ENCODE peak calls at places on chromosomes 16 and 17, in ten cellular contexts. J is heart right ventricle; P is NCI-H1105; Z is iPS DF 6.9; F is body of pancreas; K is HS-5; W is activated naive CD4-positive, alpha-beta T cell; A is stimulated activated CD4-positive, alpha-beta T cell treated with anti-CD3 and anti-CD28 coated beads, Interleukin-1b, Interleukin-23, amount 100 ng/mL, for 1 hour; E is kidney glomerular epithelial cell; Y is hepatocyte. X is an unnamed sample.

GRCh38 chr17:12421646-12422306 is 243.9 kb upstream of the MYOCD start:
- DNase-seq in J (no peak), P (no peak), Z (no peak), F (no peak), K (no peak), W (no peak), A (no peak), E (no peak), Y (no peak), X (no peak)

GRCh38 chr16:1152651-1153259 is at the start of gene CACNA1H:
- DNase-seq in J (peak; percentile 51), P (no peak), Z (no peak), F (no peak), K (no peak), W (no peak), A (peak; percentile 8), E (no peak), Y (peak; percentile 77), X (peak; percentile 49)

GRCh38 chr17:50056217-50056960 is 479 bp downstream of the ITGA3 start:
- DNase-seq in J (peak; percentile 59), P (peak; percentile 65), Z (no peak), F (peak; percentile 84), K (no peak), W (peak; percentile 14), A (no peak), E (peak; percentile 73), Y (peak; percentile 87), X (peak; percentile 75)

GRCh38 chr17:78697122-78697845 is 84.8 kb downstream of the CYTH1 start:
- DNase-seq in J (no peak), P (no peak), Z (no peak), F (no peak), K (no peak), W (no peak), A (no peak), E (no peak), Y (no peak), X (no peak)

GRCh38 chr16:85903576-85903975 is 4.6 kb downstream of the IRF8 start:
- DNase-seq in J (no peak), P (no peak), Z (no peak), F (no peak), K (no peak), W (no peak), A (no peak), E (no peak), Y (no peak), X (no peak)

GRCh38 chr17:8709006-8709405 is 35.6 kb downstream of the CCDC42 start:
- DNase-seq in J (no peak), P (no peak), Z (no peak), F (no peak), K (no peak), W (no peak), A (no peak), E (no peak), Y (no peak), X (no peak)

GRCh38 chr17:78248051-78248914 is 16.9 kb downstream of the TMEM235 start:
- DNase-seq in J (no peak), P (no peak), Z (no peak), F (no peak), K (no peak), W (no peak), A (no peak), E (no peak), Y (no peak), X (no peak)

GRCh38 chr17:82668631-82669099 is 20.4 kb upstream of the WDR45B start:
- DNase-seq in J (peak; percentile 72), P (no peak), Z (peak; percentile 58), F (peak; percentile 77), K (no peak), W (no peak), A (no peak), E (no peak), Y (peak; percentile 81), X (peak; percentile 82)

GRCh38 chr16:17836868-17837602 is 366.3 kb upstream of the XYLT1 start:
- DNase-seq in J (no peak), P (no peak), Z (peak; percentile 68), F (no peak), K (peak; percentile 78), W (no peak), A (no peak), E (no peak), Y (peak; percentile 37), X (no peak)

GRCh38 chr16:81545470-81546175 is 101.0 kb downstream of the CMIP start:
- DNase-seq in J (no peak), P (no peak), Z (no peak), F (no peak), K (no peak), W (no peak), A (no peak), E (no peak), Y (no peak), X (no peak)

GRCh38 chr17:65190467-65191095 is 53.4 kb downstream of the RGS9 start:
- DNase-seq in J (no peak), P (no peak), Z (no peak), F (no peak), K (no peak), W (no peak), A (no peak), E (peak; percentile 10), Y (no peak), X (no peak)

GRCh38 chr16:81798311-81799137 is 19.4 kb downstream of the PLCG2 start:
- DNase-seq in J (no peak), P (no peak), Z (no peak), F (no peak), K (no peak), W (no peak), A (no peak), E (no peak), Y (no peak), X (no peak)

GRCh38 chr16:67474551-67474950 is 6.4 kb downstream of the ATP6V0D1 start:
- DNase-seq in J (no peak), P (no peak), Z (no peak), F (no peak), K (no peak), W (no peak), A (no peak), E (no peak), Y (no peak), X (no peak)

GRCh38 chr17:6366144-6366755 is 68.7 kb downstream of the AIPL1 start:
- DNase-seq in J (no peak), P (no peak), Z (no peak), F (peak; percentile 27), K (peak; percentile 70), W (no peak), A (no peak), E (peak; percentile 45), Y (peak; percentile 18), X (no peak)

GRCh38 chr17:34308376-34308775 is 10.9 kb upstream of the CCL8 start:
- DNase-seq in J (no peak), P (no peak), Z (no peak), F (no peak), K (no peak), W (no peak), A (no peak), E (no peak), Y (no peak), X (no peak)

GRCh38 chr16:1788095-1788707 is 5.3 kb downstream of the IGFALS start:
- DNase-seq in J (peak; percentile 14), P (no peak), Z (no peak), F (no peak), K (no peak), W (no peak), A (no peak), E (no peak), Y (no peak), X (peak; percentile 31)

GRCh38 chr17:38587956-38588771 is 17.6 kb downstream of the SRCIN1 start:
- DNase-seq in J (no peak), P (no peak), Z (no peak), F (no peak), K (no peak), W (no peak), A (no peak), E (no peak), Y (no peak), X (no peak)

GRCh38 chr17:49223168-49223516 is 7.4 kb downstream of the PHOSPHO1 start:
- DNase-seq in J (no peak), P (no peak), Z (no peak), F (no peak), K (no peak), W (no peak), A (no peak), E (no peak), Y (no peak), X (no peak)

GRCh38 chr16:85638695-85639409 is 25.7 kb downstream of the GSE1 start:
- DNase-seq in J (no peak), P (no peak), Z (no peak), F (peak; percentile 70), K (no peak), W (no peak), A (no peak), E (no peak), Y (no peak), X (no peak)

GRCh38 chr16:5015351-5015750 is 18.4 kb downstream of the NAGPA start:
- DNase-seq in J (no peak), P (no peak), Z (no peak), F (no peak), K (no peak), W (no peak), A (no peak), E (no peak), Y (no peak), X (no peak)

GRCh38 chr16:13391337-13391736 is 489.9 kb downstream of the SHISA9 start:
- DNase-seq in J (no peak), P (no peak), Z (no peak), F (no peak), K (no peak), W (no peak), A (no peak), E (no peak), Y (no peak), X (no peak)

GRCh38 chr16:73956592-73957495 is 339.8 kb upstream of the PSMD7 start:
- DNase-seq in J (peak; percentile 21), P (peak; percentile 1), Z (peak; percentile 20), F (peak; percentile 75), K (peak; percentile 30), W (no peak), A (no peak), E (peak; percentile 61), Y (peak; percentile 85), X (peak; percentile 62)

GRCh38 chr16:9280067-9280466 is 188.6 kb downstream of the HAPSTR1 start:
- DNase-seq in J (no peak), P (no peak), Z (no peak), F (no peak), K (no peak), W (no peak), A (no peak), E (no peak), Y (no peak), X (no peak)

GRCh38 chr16:2736476-2737237 is 15.8 kb upstream of the SRRM2 start:
- DNase-seq in J (no peak), P (no peak), Z (no peak), F (no peak), K (no peak), W (no peak), A (no peak), E (no peak), Y (no peak), X (no peak)

GRCh38 chr17:28317965-28318758 is 838 bp upstream of the TMEM97 start:
- DNase-seq in J (no peak), P (no peak), Z (no peak), F (no peak), K (no peak), W (no peak), A (no peak), E (no peak), Y (no peak), X (no peak)

GRCh38 chr17:1648582-1649115 is 1.0 kb downstream of the RILP start:
- DNase-seq in J (peak; percentile 97), P (peak; percentile 65), Z (no peak), F (peak; percentile 95), K (peak; percentile 60), W (peak; percentile 84), A (peak; percentile 87), E (peak; percentile 65), Y (peak; percentile 98), X (peak; percentile 99)

GRCh38 chr17:73910216-73910615 is 266.0 kb upstream of the SDK2 start:
- DNase-seq in J (no peak), P (no peak), Z (no peak), F (no peak), K (no peak), W (no peak), A (no peak), E (no peak), Y (no peak), X (no peak)

GRCh38 chr16:23515881-23516280 is 5.6 kb upstream of the GGA2 start:
- DNase-seq in J (no peak), P (no peak), Z (no peak), F (no peak), K (no peak), W (no peak), A (no peak), E (no peak), Y (no peak), X (no peak)